ENCODE peak calls at places on chromosome 20, in five cellular contexts. One of them, this sample, is unnamed.

GRCh38 chr20:45851501-45851900 is 5.7 kb downstream of the ACOT8 start:
- ATAC-seq in upper lobe of left lung: no peak
- ATAC-seq in HepG2: no peak
- ATAC-seq in GM12878: no peak
- ATAC-seq in K562: no peak
- ATAC-seq in this sample: no peak

GRCh38 chr20:13753436-13754036 is 31.2 kb downstream of the ESF1 start:
- ATAC-seq in K562: no peak
- ATAC-seq in GM12878: no peak
- ATAC-seq in HepG2: peak
- ATAC-seq in upper lobe of left lung: no peak
- ATAC-seq in this sample: no peak

GRCh38 chr20:49785851-49786174 is 26.8 kb upstream of the SLC9A8 start:
- ATAC-seq in K562: peak
- ATAC-seq in HepG2: no peak
- ATAC-seq in upper lobe of left lung: peak
- ATAC-seq in GM12878: peak
- ATAC-seq in this sample: no peak

GRCh38 chr20:46043556-46043955 is 14.5 kb downstream of the SLC12A5 start:
- ATAC-seq in upper lobe of left lung: no peak
- ATAC-seq in K562: no peak
- ATAC-seq in GM12878: no peak
- ATAC-seq in HepG2: no peak
- ATAC-seq in this sample: no peak

GRCh38 chr20:34437330-34437986 is 74.4 kb downstream of the ITCH start:
- ATAC-seq in upper lobe of left lung: no peak
- ATAC-seq in HepG2: peak
- ATAC-seq in GM12878: no peak
- ATAC-seq in K562: no peak
- ATAC-seq in this sample: no peak

GRCh38 chr20:54872440-54872839 is 397.0 kb downstream of the DOK5 start:
- ATAC-seq in upper lobe of left lung: no peak
- ATAC-seq in GM12878: no peak
- ATAC-seq in K562: no peak
- ATAC-seq in HepG2: no peak
- ATAC-seq in this sample: no peak

GRCh38 chr20:22232473-22232872 is 351.9 kb downstream of the FOXA2 start:
- ATAC-seq in GM12878: peak
- ATAC-seq in upper lobe of left lung: no peak
- ATAC-seq in HepG2: no peak
- ATAC-seq in K562: no peak
- ATAC-seq in this sample: no peak

GRCh38 chr20:11176431-11176830 is 502.6 kb upstream of the JAG1 start:
- ATAC-seq in GM12878: no peak
- ATAC-seq in upper lobe of left lung: no peak
- ATAC-seq in HepG2: no peak
- ATAC-seq in K562: no peak
- ATAC-seq in this sample: no peak

GRCh38 chr20:38186788-38187221 is 21.7 kb upstream of the TGM2 start:
- ATAC-seq in upper lobe of left lung: no peak
- ATAC-seq in K562: no peak
- ATAC-seq in HepG2: no peak
- ATAC-seq in GM12878: no peak
- ATAC-seq in this sample: no peak

GRCh38 chr20:53708129-53708968 is 114.7 kb upstream of the ZNF217 start:
- ATAC-seq in GM12878: peak
- ATAC-seq in K562: no peak
- ATAC-seq in HepG2: no peak
- ATAC-seq in upper lobe of left lung: peak
- ATAC-seq in this sample: no peak

GRCh38 chr20:43187476-43188233 is 2.1 kb downstream of the PTPRT start:
- ATAC-seq in K562: peak
- ATAC-seq in upper lobe of left lung: peak
- ATAC-seq in HepG2: peak
- ATAC-seq in GM12878: peak
- ATAC-seq in this sample: no peak

GRCh38 chr20:25726357-25726756 is 29.7 kb upstream of the ZNF337 start:
- ATAC-seq in K562: no peak
- ATAC-seq in HepG2: no peak
- ATAC-seq in upper lobe of left lung: no peak
- ATAC-seq in GM12878: no peak
- ATAC-seq in this sample: no peak

GRCh38 chr20:46210672-46211330 is 92.7 kb downstream of the CD40 start:
- ATAC-seq in GM12878: no peak
- ATAC-seq in upper lobe of left lung: no peak
- ATAC-seq in K562: no peak
- ATAC-seq in HepG2: peak
- ATAC-seq in this sample: no peak

GRCh38 chr20:44390280-44390679 is 34.8 kb downstream of the HNF4A start:
- ATAC-seq in GM12878: no peak
- ATAC-seq in HepG2: no peak
- ATAC-seq in upper lobe of left lung: no peak
- ATAC-seq in K562: no peak
- ATAC-seq in this sample: no peak

GRCh38 chr20:44388466-44389023 is 33.0 kb downstream of the HNF4A start:
- ATAC-seq in upper lobe of left lung: peak
- ATAC-seq in K562: peak
- ATAC-seq in GM12878: peak
- ATAC-seq in HepG2: peak
- ATAC-seq in this sample: peak

GRCh38 chr20:44392088-44392775 is 36.7 kb downstream of the HNF4A start:
- ATAC-seq in upper lobe of left lung: no peak
- ATAC-seq in K562: no peak
- ATAC-seq in HepG2: no peak
- ATAC-seq in GM12878: no peak
- ATAC-seq in this sample: no peak

GRCh38 chr20:44392776-44393607 is 37.5 kb downstream of the HNF4A start:
- ATAC-seq in HepG2: peak
- ATAC-seq in upper lobe of left lung: no peak
- ATAC-seq in GM12878: no peak
- ATAC-seq in K562: no peak
- ATAC-seq in this sample: no peak

DNA sequence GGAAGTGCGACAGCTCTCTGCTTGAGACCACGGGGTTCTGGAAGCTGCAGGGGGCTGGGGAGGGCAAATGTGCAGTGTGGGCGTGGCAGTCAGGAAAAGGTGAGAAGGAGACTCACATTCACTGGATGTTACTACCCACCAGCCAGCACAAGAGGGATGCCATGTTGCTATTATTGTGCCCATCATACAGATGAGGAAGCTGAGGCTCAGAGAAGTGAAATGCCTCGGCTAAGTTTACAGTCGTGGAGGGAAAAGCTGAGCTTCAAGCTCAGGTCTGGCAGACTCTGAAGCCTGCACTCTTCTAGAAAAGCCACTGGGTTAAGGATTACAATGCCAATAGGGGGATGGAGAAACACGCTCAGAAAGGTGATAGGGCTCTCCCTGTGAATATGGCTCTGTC is 34.4 kb downstream of the HNF4A start:
- ATAC-seq in HepG2: no peak
- ATAC-seq in GM12878: no peak
- ATAC-seq in upper lobe of left lung: no peak
- ATAC-seq in K562: no peak
- ATAC-seq in this sample: no peak
- TF ChIP-seq POLR2AphosphoS5 in HepG2: no peak
- TF ChIP-seq POLR2AphosphoS5 in GM12878: no peak
- TF ChIP-seq POLR2AphosphoS5 in upper lobe of left lung: no peak
- TF ChIP-seq POLR2AphosphoS5 in K562: no peak
- TF ChIP-seq POLR2AphosphoS5 in this sample: no peak

GRCh38 chr20:57808266-57808866 is 98.6 kb upstream of the PMEPA1 start:
- ATAC-seq in HepG2: no peak
- ATAC-seq in upper lobe of left lung: no peak
- ATAC-seq in K562: no peak
- ATAC-seq in GM12878: no peak
- ATAC-seq in this sample: no peak

GRCh38 chr20:57806476-57806875 is 96.7 kb upstream of the PMEPA1 start:
- ATAC-seq in GM12878: no peak
- ATAC-seq in upper lobe of left lung: no peak
- ATAC-seq in HepG2: no peak
- ATAC-seq in K562: no peak
- ATAC-seq in this sample: no peak

GRCh38 chr20:57806975-57807374 is 97.2 kb upstream of the PMEPA1 start:
- ATAC-seq in GM12878: no peak
- ATAC-seq in K562: no peak
- ATAC-seq in HepG2: no peak
- ATAC-seq in upper lobe of left lung: no peak
- ATAC-seq in this sample: no peak

GRCh38 chr20:57809149-57809548 is 99.3 kb upstream of the PMEPA1 start:
- ATAC-seq in upper lobe of left lung: no peak
- ATAC-seq in K562: no peak
- ATAC-seq in GM12878: no peak
- ATAC-seq in HepG2: no peak
- ATAC-seq in this sample: no peak

DNA sequence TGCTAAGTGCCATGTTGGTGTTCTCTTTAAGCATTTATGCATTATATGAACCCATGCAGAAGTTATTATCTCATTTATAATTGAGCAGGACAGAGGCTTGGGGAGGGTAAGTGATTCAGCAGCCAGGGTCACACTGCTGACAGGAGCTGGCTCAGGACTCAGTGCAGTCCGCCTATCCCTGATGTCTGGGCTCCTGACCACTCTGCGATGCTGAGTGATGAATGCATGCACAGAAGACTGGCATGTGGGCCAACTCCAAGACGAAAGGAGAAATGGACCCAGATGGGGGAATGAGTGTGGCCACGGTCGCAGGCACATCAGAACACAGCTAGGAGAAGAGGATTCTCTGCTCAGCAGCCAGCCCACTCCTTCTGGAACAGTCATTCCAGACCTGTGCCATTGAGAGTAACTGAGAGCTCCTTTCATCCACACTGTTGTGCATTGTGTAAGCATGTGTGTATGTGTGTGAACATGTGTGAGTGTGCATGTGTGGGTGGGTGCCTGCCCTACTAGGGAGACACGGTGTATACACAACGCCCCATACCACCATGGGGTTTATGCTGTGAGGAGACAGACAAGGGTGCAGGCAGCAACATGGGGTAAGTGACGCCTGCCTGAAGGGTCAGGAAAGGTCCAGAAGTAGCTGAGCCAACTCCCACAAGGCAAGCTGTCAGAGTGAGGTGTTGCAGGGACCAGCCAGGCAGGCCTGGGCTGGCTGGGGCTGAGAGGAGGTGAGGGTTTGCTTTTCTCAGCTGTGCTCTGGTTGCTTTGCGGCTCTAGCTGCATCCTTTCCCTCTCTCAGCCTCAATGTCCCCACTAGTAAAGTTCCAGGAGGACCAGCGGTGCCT is 97.8 kb upstream of the PMEPA1 start:
- ATAC-seq in HepG2: no peak
- ATAC-seq in upper lobe of left lung: no peak
- ATAC-seq in K562: no peak
- ATAC-seq in GM12878: no peak
- ATAC-seq in this sample: no peak
- TF ChIP-seq EP300 in HepG2: no peak
- TF ChIP-seq EP300 in upper lobe of left lung: no peak
- TF ChIP-seq EP300 in K562: no peak
- TF ChIP-seq EP300 in GM12878: no peak
- TF ChIP-seq EP300 in this sample: no peak

GRCh38 chr20:36571564-36572504 is 1.6 kb upstream of the TGIF2 start:
- ATAC-seq in HepG2: peak
- ATAC-seq in K562: peak
- ATAC-seq in upper lobe of left lung: no peak
- ATAC-seq in GM12878: no peak
- ATAC-seq in this sample: no peak
- H3K4me3 ChIP-seq in HepG2: peak
- H3K4me3 ChIP-seq in K562: peak
- H3K4me3 ChIP-seq in upper lobe of left lung: peak
- H3K4me3 ChIP-seq in GM12878: peak
- H3K4me3 ChIP-seq in this sample: no peak

DNA sequence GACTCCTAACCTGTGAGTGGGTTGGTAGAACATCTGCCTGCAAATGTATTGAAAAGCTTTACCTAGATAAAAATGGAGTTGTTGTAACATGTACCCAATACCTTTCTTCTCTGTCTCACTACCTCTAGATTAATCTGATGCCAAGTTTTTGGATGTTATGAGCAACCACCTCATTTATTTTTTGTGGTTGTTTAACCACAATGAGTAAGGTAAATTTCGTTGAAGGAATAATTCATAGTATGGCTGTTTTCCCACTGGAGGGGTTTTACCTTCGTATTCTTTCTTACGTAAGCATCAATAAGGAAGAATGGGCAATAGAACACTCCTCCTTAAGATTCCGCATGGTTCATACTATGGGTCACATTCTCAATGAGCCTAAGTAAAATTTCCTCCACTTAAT is 165.4 kb downstream of the CDH26 start:
- ATAC-seq in GM12878: no peak
- ATAC-seq in upper lobe of left lung: no peak
- ATAC-seq in HepG2: no peak
- ATAC-seq in K562: no peak
- ATAC-seq in this sample: no peak
- TF ChIP-seq POLR2AphosphoS5 in GM12878: no peak
- TF ChIP-seq POLR2AphosphoS5 in upper lobe of left lung: no peak
- TF ChIP-seq POLR2AphosphoS5 in HepG2: no peak
- TF ChIP-seq POLR2AphosphoS5 in K562: no peak
- TF ChIP-seq POLR2AphosphoS5 in this sample: no peak

DNA sequence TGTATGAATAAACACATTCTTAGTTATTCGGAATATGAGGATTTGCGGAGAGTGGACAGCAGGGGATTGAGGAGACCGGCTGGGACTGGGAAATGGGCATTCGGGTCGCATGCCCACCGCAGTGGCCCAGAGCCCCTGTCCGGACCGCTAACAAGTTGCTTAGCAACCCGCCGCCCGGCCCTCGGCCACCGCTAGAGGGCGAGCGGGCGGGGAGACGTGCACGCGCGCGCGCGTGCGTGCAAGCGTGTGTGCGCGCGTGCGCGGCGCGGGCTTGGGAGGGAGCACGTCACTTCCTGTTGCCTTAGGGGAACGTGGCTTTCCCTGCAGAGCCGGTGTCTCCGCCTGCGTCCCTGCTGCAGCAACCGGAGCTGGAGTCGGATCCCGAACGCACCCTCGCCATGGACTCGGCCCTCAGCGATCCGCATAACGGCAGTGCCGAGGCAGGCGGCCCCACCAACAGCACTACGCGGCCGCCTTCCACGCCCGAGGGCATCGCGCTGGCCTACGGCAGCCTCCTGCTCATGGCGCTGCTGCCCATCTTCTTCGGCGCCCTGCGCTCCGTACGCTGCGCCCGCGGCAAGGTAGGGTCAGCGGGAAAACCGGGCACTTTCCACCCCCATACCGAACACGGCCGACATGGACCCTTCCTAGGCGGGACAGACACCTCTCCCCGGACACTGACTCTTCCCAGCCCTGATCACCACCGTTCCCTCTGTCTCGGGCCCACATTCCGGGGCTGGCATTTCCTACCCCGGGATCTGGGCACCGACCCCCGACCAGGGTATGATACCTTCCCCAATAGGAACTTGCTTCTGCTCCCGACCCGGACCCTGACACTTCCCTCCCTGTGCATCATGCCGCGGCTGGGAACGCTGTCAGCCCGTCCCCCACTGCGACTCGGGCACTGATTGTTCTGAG is at the start of gene HM13:
- ATAC-seq in GM12878: peak
- ATAC-seq in upper lobe of left lung: peak
- ATAC-seq in HepG2: peak
- ATAC-seq in K562: peak
- ATAC-seq in this sample: peak
- TF ChIP-seq EP300 in GM12878: no peak
- TF ChIP-seq EP300 in upper lobe of left lung: no peak
- TF ChIP-seq EP300 in HepG2: no peak
- TF ChIP-seq EP300 in K562: no peak
- TF ChIP-seq EP300 in this sample: no peak

GRCh38 chr20:40333591-40333990 is 355.4 kb downstream of the MAFB start:
- ATAC-seq in GM12878: no peak
- ATAC-seq in HepG2: no peak
- ATAC-seq in K562: no peak
- ATAC-seq in upper lobe of left lung: no peak
- ATAC-seq in this sample: no peak
- H3K4me3 ChIP-seq in GM12878: no peak
- H3K4me3 ChIP-seq in HepG2: no peak
- H3K4me3 ChIP-seq in K562: no peak
- H3K4me3 ChIP-seq in upper lobe of left lung: no peak
- H3K4me3 ChIP-seq in this sample: no peak

GRCh38 chr20:63280929-63281545 is 8.4 kb downstream of the ARFGAP1 start:
- ATAC-seq in GM12878: peak
- ATAC-seq in upper lobe of left lung: no peak
- ATAC-seq in K562: peak
- ATAC-seq in HepG2: peak
- ATAC-seq in this sample: no peak
- TF ChIP-seq POLR2AphosphoS5 in GM12878: no peak
- TF ChIP-seq POLR2AphosphoS5 in upper lobe of left lung: no peak
- TF ChIP-seq POLR2AphosphoS5 in K562: no peak
- TF ChIP-seq POLR2AphosphoS5 in HepG2: no peak
- TF ChIP-seq POLR2AphosphoS5 in this sample: no peak

This sample was measured in gastroesophageal sphincter.